ENCODE peak calls at places on chromosome 19, in eight cellular contexts. One of them, this sample, is unnamed.

GRCh38 chr19:12156254-12157058 is at the start of gene ZNF625:
- DNase-seq in cardiac fibroblast: peak
- DNase-seq in osteoblast: peak
- DNase-seq in lower lobe of right lung: peak
- DNase-seq in PC-3: peak
- DNase-seq in breast epithelium: peak
- DNase-seq in CD8-positive, alpha-beta T cell: no peak
- DNase-seq in natural killer cell: peak
- DNase-seq in this sample: peak

GRCh38 chr19:2500861-2501260 is 24.9 kb downstream of the GADD45B start:
- DNase-seq in cardiac fibroblast: peak
- DNase-seq in osteoblast: peak
- DNase-seq in lower lobe of right lung: no peak
- DNase-seq in PC-3: no peak
- DNase-seq in breast epithelium: no peak
- DNase-seq in CD8-positive, alpha-beta T cell: no peak
- DNase-seq in natural killer cell: no peak
- DNase-seq in this sample: no peak

GRCh38 chr19:52946322-52947310 is 16.1 kb downstream of the ZNF816 start:
- DNase-seq in cardiac fibroblast: no peak
- DNase-seq in osteoblast: peak
- DNase-seq in lower lobe of right lung: peak
- DNase-seq in PC-3: peak
- DNase-seq in breast epithelium: no peak
- DNase-seq in CD8-positive, alpha-beta T cell: no peak
- DNase-seq in natural killer cell: no peak
- DNase-seq in this sample: no peak

GRCh38 chr19:13057147-13057572 is 45.5 kb downstream of the LYL1 start:
- DNase-seq in cardiac fibroblast: no peak
- DNase-seq in osteoblast: no peak
- DNase-seq in lower lobe of right lung: peak
- DNase-seq in PC-3: peak
- DNase-seq in breast epithelium: no peak
- DNase-seq in CD8-positive, alpha-beta T cell: no peak
- DNase-seq in natural killer cell: no peak
- DNase-seq in this sample: no peak

GRCh38 chr19:308471-309205 is 17.4 kb upstream of the PLPP2 start:
- DNase-seq in cardiac fibroblast: no peak
- DNase-seq in osteoblast: peak
- DNase-seq in lower lobe of right lung: no peak
- DNase-seq in PC-3: no peak
- DNase-seq in breast epithelium: no peak
- DNase-seq in CD8-positive, alpha-beta T cell: no peak
- DNase-seq in natural killer cell: no peak
- DNase-seq in this sample: no peak

GRCh38 chr19:7705387-7706187 is 3.7 kb upstream of the FCER2 start:
- DNase-seq in cardiac fibroblast: no peak
- DNase-seq in osteoblast: peak
- DNase-seq in lower lobe of right lung: peak
- DNase-seq in PC-3: no peak
- DNase-seq in breast epithelium: no peak
- DNase-seq in CD8-positive, alpha-beta T cell: peak
- DNase-seq in natural killer cell: peak
- DNase-seq in this sample: peak

GRCh38 chr19:33394723-33395560 is 21.4 kb downstream of the CEBPG start:
- DNase-seq in cardiac fibroblast: no peak
- DNase-seq in osteoblast: peak
- DNase-seq in lower lobe of right lung: peak
- DNase-seq in PC-3: no peak
- DNase-seq in breast epithelium: peak
- DNase-seq in CD8-positive, alpha-beta T cell: no peak
- DNase-seq in natural killer cell: no peak
- DNase-seq in this sample: peak

GRCh38 chr19:15250635-15250993 is 18.4 kb upstream of the EPHX3 start:
- DNase-seq in cardiac fibroblast: no peak
- DNase-seq in osteoblast: no peak
- DNase-seq in lower lobe of right lung: no peak
- DNase-seq in PC-3: no peak
- DNase-seq in breast epithelium: no peak
- DNase-seq in CD8-positive, alpha-beta T cell: no peak
- DNase-seq in natural killer cell: no peak
- DNase-seq in this sample: no peak

GRCh38 chr19:7196721-7197168 is 97.5 kb downstream of the INSR start:
- DNase-seq in cardiac fibroblast: peak
- DNase-seq in osteoblast: no peak
- DNase-seq in lower lobe of right lung: no peak
- DNase-seq in PC-3: no peak
- DNase-seq in breast epithelium: no peak
- DNase-seq in CD8-positive, alpha-beta T cell: no peak
- DNase-seq in natural killer cell: no peak
- DNase-seq in this sample: no peak

GRCh38 chr19:27776020-27776419 is 1436.9 kb downstream of the UQCRFS1 start:
- DNase-seq in cardiac fibroblast: peak
- DNase-seq in osteoblast: no peak
- DNase-seq in lower lobe of right lung: no peak
- DNase-seq in PC-3: peak
- DNase-seq in breast epithelium: no peak
- DNase-seq in CD8-positive, alpha-beta T cell: no peak
- DNase-seq in natural killer cell: no peak
- DNase-seq in this sample: no peak
- TF ChIP-seq CTCF in cardiac fibroblast: peak
- TF ChIP-seq CTCF in osteoblast: peak
- TF ChIP-seq CTCF in lower lobe of right lung: no peak
- TF ChIP-seq CTCF in PC-3: no peak
- TF ChIP-seq CTCF in breast epithelium: no peak
- TF ChIP-seq CTCF in CD8-positive, alpha-beta T cell: no peak
- TF ChIP-seq CTCF in natural killer cell: no peak
- TF ChIP-seq CTCF in this sample: peak

GRCh38 chr19:45526971-45527370 is 19.7 kb downstream of the VASP start:
- DNase-seq in cardiac fibroblast: no peak
- DNase-seq in osteoblast: no peak
- DNase-seq in lower lobe of right lung: no peak
- DNase-seq in PC-3: no peak
- DNase-seq in breast epithelium: no peak
- DNase-seq in CD8-positive, alpha-beta T cell: no peak
- DNase-seq in natural killer cell: no peak
- DNase-seq in this sample: no peak

GRCh38 chr19:45526143-45526542 is 18.9 kb downstream of the VASP start:
- DNase-seq in cardiac fibroblast: peak
- DNase-seq in osteoblast: peak
- DNase-seq in lower lobe of right lung: peak
- DNase-seq in PC-3: peak
- DNase-seq in breast epithelium: no peak
- DNase-seq in CD8-positive, alpha-beta T cell: no peak
- DNase-seq in natural killer cell: no peak
- DNase-seq in this sample: no peak

GRCh38 chr19:45527731-45528130 is 20.5 kb downstream of the VASP start:
- DNase-seq in cardiac fibroblast: no peak
- DNase-seq in osteoblast: peak
- DNase-seq in lower lobe of right lung: no peak
- DNase-seq in PC-3: no peak
- DNase-seq in breast epithelium: no peak
- DNase-seq in CD8-positive, alpha-beta T cell: no peak
- DNase-seq in natural killer cell: no peak
- DNase-seq in this sample: no peak

GRCh38 chr19:45528744-45529453 is 21.6 kb downstream of the VASP start:
- DNase-seq in cardiac fibroblast: peak
- DNase-seq in osteoblast: peak
- DNase-seq in lower lobe of right lung: peak
- DNase-seq in PC-3: peak
- DNase-seq in breast epithelium: peak
- DNase-seq in CD8-positive, alpha-beta T cell: no peak
- DNase-seq in natural killer cell: no peak
- DNase-seq in this sample: no peak

DNA sequence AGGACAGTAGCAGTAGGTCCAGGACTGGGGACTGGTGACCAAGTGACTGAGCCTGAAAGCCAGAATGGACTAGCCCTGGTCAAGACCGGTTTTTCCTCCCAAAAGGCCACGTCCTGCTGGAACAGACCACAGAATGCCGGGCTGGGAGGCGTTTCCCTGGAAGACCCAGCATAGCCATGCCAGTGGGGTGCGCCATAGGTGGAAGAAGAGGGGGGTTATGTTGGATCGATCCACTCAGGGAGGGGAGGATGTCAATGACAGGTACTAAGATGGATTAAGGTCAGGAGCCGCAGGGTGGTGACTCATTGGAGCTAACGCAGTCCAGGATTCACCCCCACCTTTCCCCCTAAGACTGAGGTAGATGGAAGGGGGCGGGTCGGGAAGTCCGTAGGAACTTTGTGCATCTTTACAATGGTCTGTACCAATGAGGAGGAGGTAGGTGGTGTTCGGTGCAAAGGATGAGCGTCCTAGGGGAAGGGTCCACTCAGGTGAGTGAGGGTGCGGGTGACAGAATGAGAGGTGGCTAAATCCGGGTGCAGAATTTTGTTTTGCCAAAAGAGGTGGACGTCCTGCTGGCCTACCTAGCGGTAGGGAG is 21.0 kb downstream of the VASP start:
- DNase-seq in cardiac fibroblast: peak
- DNase-seq in osteoblast: no peak
- DNase-seq in lower lobe of right lung: no peak
- DNase-seq in PC-3: peak
- DNase-seq in breast epithelium: no peak
- DNase-seq in CD8-positive, alpha-beta T cell: no peak
- DNase-seq in natural killer cell: no peak
- DNase-seq in this sample: no peak
- TF ChIP-seq CTCF in cardiac fibroblast: no peak
- TF ChIP-seq CTCF in osteoblast: no peak
- TF ChIP-seq CTCF in lower lobe of right lung: no peak
- TF ChIP-seq CTCF in PC-3: no peak
- TF ChIP-seq CTCF in breast epithelium: no peak
- TF ChIP-seq CTCF in CD8-positive, alpha-beta T cell: no peak
- TF ChIP-seq CTCF in natural killer cell: no peak
- TF ChIP-seq CTCF in this sample: no peak

GRCh38 chr19:19218911-19219310 is 7.2 kb downstream of the NCAN start:
- DNase-seq in cardiac fibroblast: no peak
- DNase-seq in osteoblast: peak
- DNase-seq in lower lobe of right lung: no peak
- DNase-seq in PC-3: no peak
- DNase-seq in breast epithelium: no peak
- DNase-seq in CD8-positive, alpha-beta T cell: no peak
- DNase-seq in natural killer cell: no peak
- DNase-seq in this sample: no peak

GRCh38 chr19:19214892-19215291 is 3.1 kb downstream of the NCAN start:
- DNase-seq in cardiac fibroblast: peak
- DNase-seq in osteoblast: peak
- DNase-seq in lower lobe of right lung: no peak
- DNase-seq in PC-3: peak
- DNase-seq in breast epithelium: no peak
- DNase-seq in CD8-positive, alpha-beta T cell: no peak
- DNase-seq in natural killer cell: no peak
- DNase-seq in this sample: no peak

GRCh38 chr19:19215792-19216191 is 4.0 kb downstream of the NCAN start:
- DNase-seq in cardiac fibroblast: no peak
- DNase-seq in osteoblast: peak
- DNase-seq in lower lobe of right lung: no peak
- DNase-seq in PC-3: no peak
- DNase-seq in breast epithelium: no peak
- DNase-seq in CD8-positive, alpha-beta T cell: no peak
- DNase-seq in natural killer cell: no peak
- DNase-seq in this sample: no peak

GRCh38 chr19:19213822-19214558 is 2.2 kb downstream of the NCAN start:
- DNase-seq in cardiac fibroblast: no peak
- DNase-seq in osteoblast: peak
- DNase-seq in lower lobe of right lung: no peak
- DNase-seq in PC-3: no peak
- DNase-seq in breast epithelium: no peak
- DNase-seq in CD8-positive, alpha-beta T cell: no peak
- DNase-seq in natural killer cell: no peak
- DNase-seq in this sample: no peak

GRCh38 chr19:19217110-19217509 is 5.4 kb downstream of the NCAN start:
- DNase-seq in cardiac fibroblast: peak
- DNase-seq in osteoblast: peak
- DNase-seq in lower lobe of right lung: no peak
- DNase-seq in PC-3: peak
- DNase-seq in breast epithelium: no peak
- DNase-seq in CD8-positive, alpha-beta T cell: no peak
- DNase-seq in natural killer cell: no peak
- DNase-seq in this sample: no peak
- TF ChIP-seq CTCF in cardiac fibroblast: peak
- TF ChIP-seq CTCF in osteoblast: no peak
- TF ChIP-seq CTCF in lower lobe of right lung: no peak
- TF ChIP-seq CTCF in PC-3: peak
- TF ChIP-seq CTCF in breast epithelium: no peak
- TF ChIP-seq CTCF in CD8-positive, alpha-beta T cell: no peak
- TF ChIP-seq CTCF in natural killer cell: no peak
- TF ChIP-seq CTCF in this sample: no peak

GRCh38 chr19:50155520-50156109 is 7.5 kb downstream of the IZUMO2 start:
- DNase-seq in cardiac fibroblast: no peak
- DNase-seq in osteoblast: no peak
- DNase-seq in lower lobe of right lung: no peak
- DNase-seq in PC-3: no peak
- DNase-seq in breast epithelium: no peak
- DNase-seq in CD8-positive, alpha-beta T cell: no peak
- DNase-seq in natural killer cell: no peak
- DNase-seq in this sample: no peak
- TF ChIP-seq CTCF in cardiac fibroblast: no peak
- TF ChIP-seq CTCF in osteoblast: no peak
- TF ChIP-seq CTCF in lower lobe of right lung: no peak
- TF ChIP-seq CTCF in PC-3: peak
- TF ChIP-seq CTCF in breast epithelium: no peak
- TF ChIP-seq CTCF in CD8-positive, alpha-beta T cell: no peak
- TF ChIP-seq CTCF in natural killer cell: no peak
- TF ChIP-seq CTCF in this sample: no peak

GRCh38 chr19:58477871-58478270 is 1.7 kb downstream of the ZNF446 start:
- DNase-seq in cardiac fibroblast: no peak
- DNase-seq in osteoblast: no peak
- DNase-seq in lower lobe of right lung: no peak
- DNase-seq in PC-3: no peak
- DNase-seq in breast epithelium: no peak
- DNase-seq in CD8-positive, alpha-beta T cell: no peak
- DNase-seq in natural killer cell: no peak
- DNase-seq in this sample: no peak
- TF ChIP-seq CTCF in cardiac fibroblast: no peak
- TF ChIP-seq CTCF in osteoblast: no peak
- TF ChIP-seq CTCF in lower lobe of right lung: no peak
- TF ChIP-seq CTCF in PC-3: no peak
- TF ChIP-seq CTCF in breast epithelium: no peak
- TF ChIP-seq CTCF in CD8-positive, alpha-beta T cell: no peak
- TF ChIP-seq CTCF in natural killer cell: no peak
- TF ChIP-seq CTCF in this sample: no peak

GRCh38 chr19:46660008-46660517 is 919 bp downstream of the DACT3 start:
- DNase-seq in cardiac fibroblast: peak
- DNase-seq in osteoblast: no peak
- DNase-seq in lower lobe of right lung: no peak
- DNase-seq in PC-3: no peak
- DNase-seq in breast epithelium: no peak
- DNase-seq in CD8-positive, alpha-beta T cell: no peak
- DNase-seq in natural killer cell: no peak
- DNase-seq in this sample: no peak
- TF ChIP-seq CTCF in cardiac fibroblast: no peak
- TF ChIP-seq CTCF in osteoblast: no peak
- TF ChIP-seq CTCF in lower lobe of right lung: no peak
- TF ChIP-seq CTCF in PC-3: no peak
- TF ChIP-seq CTCF in breast epithelium: no peak
- TF ChIP-seq CTCF in CD8-positive, alpha-beta T cell: no peak
- TF ChIP-seq CTCF in natural killer cell: no peak
- TF ChIP-seq CTCF in this sample: no peak

DNA sequence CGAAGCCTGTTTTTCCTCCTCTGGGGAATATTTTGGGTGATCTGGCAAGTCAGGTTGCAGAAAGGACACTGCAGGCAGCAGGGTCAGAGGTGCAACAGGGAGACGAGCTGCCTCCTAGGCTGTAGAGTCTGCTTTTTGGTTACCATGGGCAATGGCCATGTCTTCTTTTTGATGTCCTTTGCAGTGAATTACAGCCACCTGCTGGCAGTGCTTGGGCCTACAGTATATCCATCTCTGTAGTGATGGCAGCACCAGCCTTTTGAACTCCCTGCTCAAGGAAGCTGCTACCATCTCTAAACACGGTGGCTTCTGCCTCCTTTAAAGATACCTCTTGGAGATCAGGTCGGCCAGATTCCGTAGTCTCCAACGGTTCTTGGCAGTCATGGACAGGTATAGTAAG is 73.9 kb downstream of the WTIP start:
- DNase-seq in cardiac fibroblast: peak
- DNase-seq in osteoblast: no peak
- DNase-seq in lower lobe of right lung: no peak
- DNase-seq in PC-3: peak
- DNase-seq in breast epithelium: no peak
- DNase-seq in CD8-positive, alpha-beta T cell: no peak
- DNase-seq in natural killer cell: no peak
- DNase-seq in this sample: no peak
- TF ChIP-seq CTCF in cardiac fibroblast: peak
- TF ChIP-seq CTCF in osteoblast: peak
- TF ChIP-seq CTCF in lower lobe of right lung: no peak
- TF ChIP-seq CTCF in PC-3: peak
- TF ChIP-seq CTCF in breast epithelium: no peak
- TF ChIP-seq CTCF in CD8-positive, alpha-beta T cell: no peak
- TF ChIP-seq CTCF in natural killer cell: no peak
- TF ChIP-seq CTCF in this sample: no peak